ENCODE peak calls at places on chromosomes 13 and 19, in nine cellular contexts. One of them, this sample, is unnamed.
A peak's percentile ranks its signal among the peaks of the same experiment; 100 is the strongest.

GRCh38 chr13:65133094-65133493 is 2097.0 kb downstream of the PCDH9 start:
- DNase-seq in foreskin keratinocyte: no peak
- DNase-seq in germinal center: no peak
- DNase-seq in T-helper 2 cell: no peak
- DNase-seq in Calu3: no peak
- DNase-seq in amniotic epithelial cell: no peak
- DNase-seq in stimulated activated naive CD4-positive, alpha-beta T cell: no peak
- DNase-seq in activated gamma-delta T cell treated with anti-CD3 and anti-CD28 coated beads, Interleukin-2, amount 50 U/mL, for 16 hours: no peak
- DNase-seq in stimulated activated CD4-positive, alpha-beta T cell treated with anti-CD3 and anti-CD28 coated beads, Interleukin-1b, Interleukin-23, amount 100 ng/mL, for 48 hours: no peak
- DNase-seq in this sample: peak; percentile 26

GRCh38 chr13:97342936-97343335 is 91.0 kb upstream of the RAP2A start:
- DNase-seq in foreskin keratinocyte: no peak
- DNase-seq in germinal center: no peak
- DNase-seq in T-helper 2 cell: no peak
- DNase-seq in Calu3: no peak
- DNase-seq in amniotic epithelial cell: no peak
- DNase-seq in stimulated activated naive CD4-positive, alpha-beta T cell: no peak
- DNase-seq in activated gamma-delta T cell treated with anti-CD3 and anti-CD28 coated beads, Interleukin-2, amount 50 U/mL, for 16 hours: no peak
- DNase-seq in stimulated activated CD4-positive, alpha-beta T cell treated with anti-CD3 and anti-CD28 coated beads, Interleukin-1b, Interleukin-23, amount 100 ng/mL, for 48 hours: no peak
- DNase-seq in this sample: no peak

GRCh38 chr13:37173214-37173613 is 67.8 kb upstream of the CSNK1A1L start:
- DNase-seq in foreskin keratinocyte: no peak
- DNase-seq in germinal center: no peak
- DNase-seq in T-helper 2 cell: no peak
- DNase-seq in Calu3: no peak
- DNase-seq in amniotic epithelial cell: peak; percentile 38
- DNase-seq in stimulated activated naive CD4-positive, alpha-beta T cell: no peak
- DNase-seq in activated gamma-delta T cell treated with anti-CD3 and anti-CD28 coated beads, Interleukin-2, amount 50 U/mL, for 16 hours: no peak
- DNase-seq in stimulated activated CD4-positive, alpha-beta T cell treated with anti-CD3 and anti-CD28 coated beads, Interleukin-1b, Interleukin-23, amount 100 ng/mL, for 48 hours: no peak
- DNase-seq in this sample: no peak

GRCh38 chr13:44365899-44366298 is 7.7 kb upstream of the SERP2 start:
- DNase-seq in foreskin keratinocyte: no peak
- DNase-seq in germinal center: no peak
- DNase-seq in T-helper 2 cell: no peak
- DNase-seq in Calu3: no peak
- DNase-seq in amniotic epithelial cell: no peak
- DNase-seq in stimulated activated naive CD4-positive, alpha-beta T cell: no peak
- DNase-seq in activated gamma-delta T cell treated with anti-CD3 and anti-CD28 coated beads, Interleukin-2, amount 50 U/mL, for 16 hours: no peak
- DNase-seq in stimulated activated CD4-positive, alpha-beta T cell treated with anti-CD3 and anti-CD28 coated beads, Interleukin-1b, Interleukin-23, amount 100 ng/mL, for 48 hours: no peak
- DNase-seq in this sample: no peak

GRCh38 chr19:36084231-36085009 is 26.5 kb upstream of the OVOL3 start:
- DNase-seq in foreskin keratinocyte: no peak
- DNase-seq in germinal center: no peak
- DNase-seq in T-helper 2 cell: no peak
- DNase-seq in Calu3: no peak
- DNase-seq in amniotic epithelial cell: no peak
- DNase-seq in stimulated activated naive CD4-positive, alpha-beta T cell: no peak
- DNase-seq in activated gamma-delta T cell treated with anti-CD3 and anti-CD28 coated beads, Interleukin-2, amount 50 U/mL, for 16 hours: no peak
- DNase-seq in stimulated activated CD4-positive, alpha-beta T cell treated with anti-CD3 and anti-CD28 coated beads, Interleukin-1b, Interleukin-23, amount 100 ng/mL, for 48 hours: no peak
- DNase-seq in this sample: no peak

GRCh38 chr19:56144816-56145215 is 3.7 kb downstream of the ZNF444 start:
- DNase-seq in foreskin keratinocyte: no peak
- DNase-seq in germinal center: no peak
- DNase-seq in T-helper 2 cell: no peak
- DNase-seq in Calu3: no peak
- DNase-seq in amniotic epithelial cell: no peak
- DNase-seq in stimulated activated naive CD4-positive, alpha-beta T cell: no peak
- DNase-seq in activated gamma-delta T cell treated with anti-CD3 and anti-CD28 coated beads, Interleukin-2, amount 50 U/mL, for 16 hours: no peak
- DNase-seq in stimulated activated CD4-positive, alpha-beta T cell treated with anti-CD3 and anti-CD28 coated beads, Interleukin-1b, Interleukin-23, amount 100 ng/mL, for 48 hours: no peak
- DNase-seq in this sample: no peak

GRCh38 chr13:98103942-98104880 is 38.7 kb upstream of the FARP1 start:
- DNase-seq in foreskin keratinocyte: no peak
- DNase-seq in germinal center: no peak
- DNase-seq in T-helper 2 cell: no peak
- DNase-seq in Calu3: no peak
- DNase-seq in amniotic epithelial cell: no peak
- DNase-seq in stimulated activated naive CD4-positive, alpha-beta T cell: no peak
- DNase-seq in activated gamma-delta T cell treated with anti-CD3 and anti-CD28 coated beads, Interleukin-2, amount 50 U/mL, for 16 hours: no peak
- DNase-seq in stimulated activated CD4-positive, alpha-beta T cell treated with anti-CD3 and anti-CD28 coated beads, Interleukin-1b, Interleukin-23, amount 100 ng/mL, for 48 hours: no peak
- DNase-seq in this sample: no peak

GRCh38 chr13:20775961-20776360 is 2.2 kb upstream of the EEF1AKMT1 start:
- DNase-seq in foreskin keratinocyte: no peak
- DNase-seq in germinal center: no peak
- DNase-seq in T-helper 2 cell: no peak
- DNase-seq in Calu3: no peak
- DNase-seq in amniotic epithelial cell: no peak
- DNase-seq in stimulated activated naive CD4-positive, alpha-beta T cell: no peak
- DNase-seq in activated gamma-delta T cell treated with anti-CD3 and anti-CD28 coated beads, Interleukin-2, amount 50 U/mL, for 16 hours: no peak
- DNase-seq in stimulated activated CD4-positive, alpha-beta T cell treated with anti-CD3 and anti-CD28 coated beads, Interleukin-1b, Interleukin-23, amount 100 ng/mL, for 48 hours: no peak
- DNase-seq in this sample: no peak

GRCh38 chr19:33734913-33735312 is 61.8 kb upstream of the KCTD15 start:
- DNase-seq in foreskin keratinocyte: no peak
- DNase-seq in germinal center: no peak
- DNase-seq in T-helper 2 cell: no peak
- DNase-seq in Calu3: no peak
- DNase-seq in amniotic epithelial cell: no peak
- DNase-seq in stimulated activated naive CD4-positive, alpha-beta T cell: no peak
- DNase-seq in activated gamma-delta T cell treated with anti-CD3 and anti-CD28 coated beads, Interleukin-2, amount 50 U/mL, for 16 hours: no peak
- DNase-seq in stimulated activated CD4-positive, alpha-beta T cell treated with anti-CD3 and anti-CD28 coated beads, Interleukin-1b, Interleukin-23, amount 100 ng/mL, for 48 hours: no peak
- DNase-seq in this sample: no peak

GRCh38 chr13:43261018-43261417 is 237.6 kb downstream of the DNAJC15 start:
- DNase-seq in foreskin keratinocyte: no peak
- DNase-seq in germinal center: no peak
- DNase-seq in T-helper 2 cell: no peak
- DNase-seq in Calu3: no peak
- DNase-seq in amniotic epithelial cell: peak; percentile 49
- DNase-seq in stimulated activated naive CD4-positive, alpha-beta T cell: no peak
- DNase-seq in activated gamma-delta T cell treated with anti-CD3 and anti-CD28 coated beads, Interleukin-2, amount 50 U/mL, for 16 hours: no peak
- DNase-seq in stimulated activated CD4-positive, alpha-beta T cell treated with anti-CD3 and anti-CD28 coated beads, Interleukin-1b, Interleukin-23, amount 100 ng/mL, for 48 hours: no peak
- DNase-seq in this sample: peak; percentile 14

GRCh38 chr13:111474136-111475002 is 153.9 kb downstream of the TEX29 start:
- DNase-seq in foreskin keratinocyte: no peak
- DNase-seq in germinal center: peak; percentile 21
- DNase-seq in T-helper 2 cell: peak; percentile 13
- DNase-seq in Calu3: no peak
- DNase-seq in amniotic epithelial cell: peak; percentile 20
- DNase-seq in stimulated activated naive CD4-positive, alpha-beta T cell: peak; percentile 12
- DNase-seq in activated gamma-delta T cell treated with anti-CD3 and anti-CD28 coated beads, Interleukin-2, amount 50 U/mL, for 16 hours: no peak
- DNase-seq in stimulated activated CD4-positive, alpha-beta T cell treated with anti-CD3 and anti-CD28 coated beads, Interleukin-1b, Interleukin-23, amount 100 ng/mL, for 48 hours: no peak
- DNase-seq in this sample: peak; percentile 7